ENCODE peak calls at places on chromosomes 13 and 19, in four cellular contexts. C, J, G and H are unnamed samples.

GRCh38 chr19:14517840-14518505 is at the start of gene DNAJB1:
- DNase-seq in C (no peak), G (peak), J (peak), H (no peak)

GRCh38 chr19:15840833-15841232 is 25.4 kb upstream of the OR10H1 start:
- DNase-seq in C (no peak), G (no peak), J (no peak), H (no peak)

GRCh38 chr19:3389876-3390361 is 23.5 kb downstream of the NFIC start:
- DNase-seq in J (no peak), C (no peak), G (no peak), H (no peak)

GRCh38 chr19:58555920-58556632 is 1.2 kb upstream of the CHMP2A start:
- DNase-seq in C (no peak), G (no peak), J (peak), H (no peak)

GRCh38 chr19:17762505-17763229 is 11.4 kb downstream of the FCHO1 start:
- DNase-seq in J (no peak), G (no peak), C (no peak), H (no peak)

GRCh38 chr13:43942301-43942700 is 62.6 kb downstream of the LACC1 start:
- DNase-seq in C (no peak), G (no peak), J (no peak), H (no peak)

GRCh38 chr19:49676136-49676689 is 858 bp upstream of the PRMT1 start:
- DNase-seq in G (peak), C (peak), J (peak), H (peak)

GRCh38 chr13:37065893-37066526 is 6.5 kb upstream of the SUPT20H start:
- DNase-seq in G (no peak), C (no peak), J (no peak), H (no peak)

GRCh38 chr13:42101821-42102580 is 53.6 kb downstream of the DGKH start:
- DNase-seq in C (no peak), G (no peak), J (no peak), H (no peak)

GRCh38 chr19:306151-306900 is 15.1 kb upstream of the PLPP2 start:
- DNase-seq in J (no peak), C (no peak), G (no peak), H (no peak)

GRCh38 chr13:76812206-76812882 is 73.9 kb downstream of the KCTD12 start:
- DNase-seq in G (no peak), C (no peak), J (peak), H (peak)

GRCh38 chr19:10979950-10980349 is 19.1 kb downstream of the SMARCA4 start:
- DNase-seq in J (no peak), C (no peak), G (no peak), H (no peak)